ENCODE peak calls at places on chromosomes 13 and 19, in five cellular contexts. K is EL; H is left colon; W is astrocyte of the cerebellum; J is activated CD4-positive, alpha-beta T cell treated with anti-CD3 and anti-CD28 coated beads for 24 hours. P is an unnamed sample.

GRCh38 chr13:99536023-99536422 is 34.8 kb downstream of the TM9SF2 start:
- DNase-seq in K (no peak), H (no peak), W (no peak), J (no peak), P (no peak)

GRCh38 chr13:89923052-89923451 is 1424.4 kb upstream of the MIR17HG start:
- DNase-seq in K (no peak), H (no peak), W (no peak), J (no peak), P (no peak)

GRCh38 chr13:110444226-110444653 is 117.3 kb downstream of the RAB20 start:
- DNase-seq in K (peak), H (no peak), W (no peak), J (no peak), P (peak)

GRCh38 chr13:102960959-102961358 is 105.3 kb downstream of the SLC10A2 start:
- DNase-seq in K (no peak), H (no peak), W (no peak), J (no peak), P (no peak)

GRCh38 chr19:19528721-19529490 is at the start of gene YJEFN3:
- DNase-seq in K (no peak), H (no peak), W (no peak), J (no peak), P (no peak)

GRCh38 chr19:7550987-7551761 is 15.7 kb downstream of the PNPLA6 start:
- DNase-seq in K (peak), H (peak), W (peak), J (no peak), P (peak)

GRCh38 chr13:86446311-86446710 is 647.1 kb upstream of the SLITRK6 start:
- DNase-seq in K (no peak), H (no peak), W (peak), J (no peak), P (peak)

GRCh38 chr13:106246237-106246636 is 289.2 kb downstream of the EFNB2 start:
- DNase-seq in K (no peak), H (no peak), W (no peak), J (no peak), P (no peak)

GRCh38 chr13:31681133-31681532 is 58.2 kb upstream of the RXFP2 start:
- DNase-seq in K (no peak), H (no peak), W (no peak), J (no peak), P (no peak)

GRCh38 chr19:23095406-23095805 is 21.4 kb upstream of the ZNF730 start:
- DNase-seq in K (no peak), H (no peak), W (no peak), J (no peak), P (no peak)

GRCh38 chr19:410243-410781 is 1.4 kb upstream of the C2CD4C start:
- DNase-seq in K (no peak), H (peak), W (no peak), J (no peak), P (no peak)

GRCh38 chr13:51518847-51519246 is 65.4 kb upstream of the WDFY2 start:
- DNase-seq in K (peak), H (no peak), W (no peak), J (no peak), P (peak)

GRCh38 chr13:73835138-73835721 is 299.0 kb downstream of the KLF12 start:
- DNase-seq in K (peak), H (no peak), W (peak), J (no peak), P (peak)

GRCh38 chr13:47256618-47257017 is 359.8 kb upstream of the HTR2A start:
- DNase-seq in K (peak), H (no peak), W (no peak), J (no peak), P (peak)

GRCh38 chr13:33799950-33800592 is 17.9 kb upstream of the RFC3 start:
- DNase-seq in K (peak), H (no peak), W (peak), J (no peak), P (peak)

GRCh38 chr13:31514932-31515331 is 224.4 kb upstream of the RXFP2 start:
- DNase-seq in K (no peak), H (no peak), W (no peak), J (no peak), P (no peak)

GRCh38 chr13:43132228-43132627 is 108.8 kb downstream of the DNAJC15 start:
- DNase-seq in K (peak), H (no peak), W (no peak), J (no peak), P (peak)

GRCh38 chr13:51364404-51365008 is 25.0 kb downstream of the SERPINE3 start:
- DNase-seq in K (peak), H (no peak), W (peak), J (no peak), P (peak)

GRCh38 chr13:39524795-39525194 is 78.2 kb downstream of the LHFPL6 start:
- DNase-seq in K (no peak), H (no peak), W (no peak), J (no peak), P (no peak)

GRCh38 chr13:110037925-110038573 is 251.7 kb upstream of the IRS2 start:
- DNase-seq in K (no peak), H (no peak), W (no peak), J (no peak), P (no peak)

GRCh38 chr13:99224019-99224418 is 23.4 kb downstream of the UBAC2 start:
- DNase-seq in K (no peak), H (no peak), W (no peak), J (no peak), P (no peak)

GRCh38 chr13:60143775-60144174 is 20.0 kb downstream of the DIAPH3 start:
- DNase-seq in K (no peak), H (no peak), W (no peak), J (no peak), P (no peak)

GRCh38 chr13:52851153-52851962 is 2.9 kb upstream of the PCDH8 start:
- DNase-seq in K (peak), H (peak), W (no peak), J (no peak), P (peak)

GRCh38 chr13:104592127-104592526 is 1525.9 kb upstream of the SLC10A2 start:
- DNase-seq in K (peak), H (no peak), W (peak), J (no peak), P (no peak)

GRCh38 chr13:30659980-30660379 is 42.3 kb downstream of the USPL1 start:
- DNase-seq in K (no peak), H (no peak), W (no peak), J (no peak), P (no peak)

GRCh38 chr13:24678151-24678550 is 2.1 kb upstream of the ATP12A start:
- DNase-seq in K (no peak), H (no peak), W (no peak), J (no peak), P (no peak)

GRCh38 chr19:39514840-39515550 is at the start of gene SELENOV:
- DNase-seq in K (no peak), H (no peak), W (no peak), J (no peak), P (peak)

GRCh38 chr13:111901301-111901905 is 165.5 kb upstream of the SOX1 start:
- DNase-seq in K (no peak), H (no peak), W (no peak), J (no peak), P (no peak)

GRCh38 chr19:40974633-40975037 is 16.4 kb upstream of the CYP2B6 start:
- DNase-seq in K (peak), H (peak), W (peak), J (peak), P (peak)

GRCh38 chr19:52923782-52924593 is 760 bp upstream of the ZNF888 start:
- DNase-seq in K (peak), H (peak), W (no peak), J (no peak), P (peak)

GRCh38 chr13:83498486-83499190 is 383.6 kb downstream of the SLITRK1 start:
- DNase-seq in K (peak), H (no peak), W (peak), J (no peak), P (peak)

GRCh38 chr19:49331616-49332055 is 3.6 kb upstream of the CD37 start:
- DNase-seq in K (peak), H (no peak), W (peak), J (peak), P (peak)

GRCh38 chr19:17249887-17250548 is 4.3 kb upstream of the NR2F6 start:
- DNase-seq in K (no peak), H (no peak), W (no peak), J (no peak), P (no peak)

GRCh38 chr19:50326101-50326664 is 3.0 kb downstream of the KCNC3 start:
- DNase-seq in K (no peak), H (no peak), W (no peak), J (no peak), P (no peak)

GRCh38 chr13:24995225-24995804 is 100.6 kb upstream of the PABPC3 start:
- DNase-seq in K (peak), H (peak), W (peak), J (no peak), P (peak)

GRCh38 chr19:39941151-39941550 is 6.7 kb upstream of the FCGBP start:
- DNase-seq in K (no peak), H (no peak), W (no peak), J (no peak), P (no peak)

GRCh38 chr13:98129059-98129741 is 13.7 kb upstream of the FARP1 start:
- DNase-seq in K (peak), H (no peak), W (no peak), J (no peak), P (peak)

GRCh38 chr19:33177417-33177976 is 16.6 kb upstream of the LRP3 start:
- DNase-seq in K (no peak), H (no peak), W (peak), J (peak), P (peak)

GRCh38 chr13:111328803-111329410 is 8.5 kb downstream of the TEX29 start:
- DNase-seq in K (no peak), H (no peak), W (no peak), J (no peak), P (no peak)

GRCh38 chr13:30696278-30697176 is 38.8 kb upstream of the ALOX5AP start:
- DNase-seq in K (peak), H (no peak), W (peak), J (no peak), P (no peak)

P was measured in AG20443.